ENCODE peak calls at places on chromosomes 5 and 9, in nine cellular contexts. D, K, S, B, P, Y, U, C and O are unnamed samples.

GRCh38 chr9:128787583-128788156 is 617 bp downstream of the TBC1D13 start:
- DNase-seq in D (no peak), K (peak), S (peak), B (no peak), P (no peak), Y (peak), U (peak), C (no peak), O (no peak)

GRCh38 chr9:70079364-70080103 is 35.9 kb downstream of the MAMDC2 start:
- DNase-seq in D (no peak), K (peak), S (peak), B (no peak), P (no peak), Y (no peak), U (no peak), C (no peak), O (no peak)

GRCh38 chr5:65213921-65214525 is 267.7 kb downstream of the ADAMTS6 start:
- DNase-seq in D (no peak), K (no peak), S (peak), B (no peak), P (peak), Y (no peak), U (peak), C (peak), O (no peak)

GRCh38 chr9:113772121-113772885 is 103.8 kb upstream of the ZNF618 start:
- DNase-seq in D (no peak), K (no peak), S (no peak), B (no peak), P (no peak), Y (no peak), U (no peak), C (no peak), O (peak)

GRCh38 chr9:113363336-113363735 is 13.4 kb downstream of the HDHD3 start:
- DNase-seq in D (no peak), K (no peak), S (no peak), B (no peak), P (no peak), Y (no peak), U (no peak), C (no peak), O (no peak)

GRCh38 chr5:137822158-137822764 is 45.4 kb upstream of the MYOT start:
- DNase-seq in D (no peak), K (peak), S (peak), B (no peak), P (peak), Y (peak), U (peak), C (peak), O (no peak)

GRCh38 chr5:168578506-168579205 is 512 bp downstream of the PANK3 start:
- DNase-seq in D (no peak), K (no peak), S (no peak), B (no peak), P (peak), Y (no peak), U (no peak), C (no peak), O (peak)

GRCh38 chr5:82272957-82273356 is 5.2 kb downstream of the RPS23 start:
- DNase-seq in D (no peak), K (no peak), S (peak), B (no peak), P (no peak), Y (no peak), U (no peak), C (no peak), O (no peak)

GRCh38 chr5:79417495-79417894 is 96.4 kb downstream of the HOMER1 start:
- DNase-seq in D (no peak), K (no peak), S (no peak), B (no peak), P (no peak), Y (no peak), U (no peak), C (no peak), O (no peak)

GRCh38 chr5:68285857-68286611 is 70.5 kb downstream of the PIK3R1 start:
- DNase-seq in D (no peak), K (no peak), S (peak), B (no peak), P (no peak), Y (peak), U (peak), C (peak), O (peak)

GRCh38 chr9:130110166-130110565 is 56.5 kb downstream of the GPR107 start:
- DNase-seq in D (no peak), K (no peak), S (no peak), B (no peak), P (no peak), Y (peak), U (no peak), C (no peak), O (no peak)

GRCh38 chr9:113580041-113580953 is 116.8 kb downstream of the RGS3 start:
- DNase-seq in D (no peak), K (peak), S (peak), B (no peak), P (no peak), Y (peak), U (no peak), C (no peak), O (no peak)

GRCh38 chr9:109912082-109912581 is 132.1 kb downstream of the PALM2AKAP2 start:
- DNase-seq in D (no peak), K (no peak), S (no peak), B (no peak), P (no peak), Y (no peak), U (no peak), C (no peak), O (no peak)

GRCh38 chr5:2270467-2270866 is 387.7 kb upstream of the IRX4 start:
- DNase-seq in D (no peak), K (no peak), S (no peak), B (no peak), P (no peak), Y (no peak), U (no peak), C (no peak), O (no peak)

GRCh38 chr5:72353046-72353445 is 32.9 kb downstream of the PTCD2 start:
- DNase-seq in D (no peak), K (no peak), S (no peak), B (no peak), P (no peak), Y (no peak), U (no peak), C (no peak), O (peak)

GRCh38 chr5:168951341-168951740 is 349.6 kb downstream of the SLIT3 start:
- DNase-seq in D (no peak), K (no peak), S (no peak), B (no peak), P (no peak), Y (no peak), U (no peak), C (no peak), O (no peak)

GRCh38 chr5:472076-472655 is 29.2 kb downstream of the EXOC3 start:
- DNase-seq in D (peak), K (no peak), S (peak), B (no peak), P (no peak), Y (no peak), U (peak), C (no peak), O (no peak)

GRCh38 chr5:119417891-119418781 is 34.2 kb upstream of the HSD17B4 start:
- DNase-seq in D (no peak), K (no peak), S (peak), B (no peak), P (no peak), Y (no peak), U (no peak), C (no peak), O (peak)

GRCh38 chr5:109496112-109496511 is 86.3 kb upstream of the PJA2 start:
- DNase-seq in D (no peak), K (no peak), S (peak), B (no peak), P (no peak), Y (no peak), U (no peak), C (no peak), O (no peak)

GRCh38 chr9:100354121-100354800 is 1.5 kb upstream of the TEX10 start:
- DNase-seq in D (no peak), K (no peak), S (peak), B (no peak), P (no peak), Y (no peak), U (no peak), C (no peak), O (no peak)

GRCh38 chr9:108543251-108543768 is 312.5 kb downstream of the ACTL7B start:
- DNase-seq in D (no peak), K (no peak), S (peak), B (no peak), P (no peak), Y (no peak), U (no peak), C (no peak), O (no peak)

GRCh38 chr9:125121156-125121555 is 22.2 kb downstream of the SCAI start:
- DNase-seq in D (no peak), K (no peak), S (no peak), B (no peak), P (no peak), Y (no peak), U (no peak), C (no peak), O (no peak)

GRCh38 chr5:69364414-69364813 is 4.9 kb downstream of the AK6 start:
- DNase-seq in D (no peak), K (no peak), S (peak), B (no peak), P (peak), Y (no peak), U (no peak), C (peak), O (no peak)

GRCh38 chr5:135112008-135112670 is 78.1 kb upstream of the PITX1 start:
- DNase-seq in D (no peak), K (no peak), S (peak), B (no peak), P (no peak), Y (no peak), U (no peak), C (no peak), O (no peak)

GRCh38 chr9:132946624-132947295 is 2.3 kb upstream of the TSC1 start:
- DNase-seq in D (no peak), K (peak), S (no peak), B (no peak), P (peak), Y (no peak), U (peak), C (no peak), O (no peak)

GRCh38 chr9:18821794-18822193 is 211.2 kb downstream of the SAXO1 start:
- DNase-seq in D (no peak), K (no peak), S (no peak), B (peak), P (no peak), Y (no peak), U (no peak), C (no peak), O (no peak)

GRCh38 chr9:111601237-111602018 is 2.0 kb upstream of the PTGR1 start:
- DNase-seq in D (no peak), K (no peak), S (no peak), B (no peak), P (no peak), Y (no peak), U (no peak), C (no peak), O (no peak)

GRCh38 chr5:5014836-5015235 is 125.3 kb upstream of the ADAMTS16 start:
- DNase-seq in D (no peak), K (no peak), S (no peak), B (peak), P (peak), Y (no peak), U (no peak), C (no peak), O (no peak)

GRCh38 chr5:148393390-148393741 is 9.6 kb downstream of the FBXO38 start:
- DNase-seq in D (no peak), K (no peak), S (no peak), B (no peak), P (no peak), Y (no peak), U (no peak), C (no peak), O (no peak)